ENCODE peak calls at places on chromosome 20, in seven cellular contexts. G, O, E, L, N, X and I are unnamed samples.

GRCh38 chr20:43658068-43658722 is 8.7 kb upstream of the MYBL2 start:
- DNase-seq in G (peak), O (no peak), E (peak), L (peak), N (no peak), X (no peak), I (no peak)

GRCh38 chr20:51419236-51419635 is 123.3 kb downstream of the NFATC2 start:
- DNase-seq in G (no peak), O (no peak), E (no peak), L (no peak), N (no peak), X (no peak), I (no peak)

GRCh38 chr20:25510721-25511120 is 74.6 kb downstream of the NINL start:
- DNase-seq in G (no peak), O (no peak), E (no peak), L (no peak), N (no peak), X (no peak), I (no peak)

GRCh38 chr20:33660035-33660684 is 2.0 kb upstream of the C20orf144 start:
- DNase-seq in G (no peak), O (no peak), E (no peak), L (no peak), N (no peak), X (no peak), I (no peak)

GRCh38 chr20:62813588-62813987 is 3.3 kb upstream of the COL9A3 start:
- DNase-seq in G (no peak), O (no peak), E (no peak), L (no peak), N (no peak), X (no peak), I (no peak)

GRCh38 chr20:23546435-23547144 is 21.7 kb downstream of the CST9L start:
- DNase-seq in G (no peak), O (no peak), E (no peak), L (no peak), N (no peak), X (no peak), I (no peak)

GRCh38 chr20:64160118-64160517 is 4.1 kb upstream of the MYT1 start:
- DNase-seq in G (no peak), O (no peak), E (peak), L (no peak), N (no peak), X (no peak), I (no peak)

GRCh38 chr20:48926816-48927215 is 5.3 kb downstream of the ARFGEF2 start:
- DNase-seq in G (no peak), O (no peak), E (no peak), L (no peak), N (no peak), X (no peak), I (no peak)

GRCh38 chr20:13331536-13331935 is 110.5 kb downstream of the ISM1 start:
- DNase-seq in G (no peak), O (no peak), E (no peak), L (no peak), N (no peak), X (no peak), I (no peak)

GRCh38 chr20:57767456-57767855 is 57.6 kb upstream of the PMEPA1 start:
- DNase-seq in G (no peak), O (no peak), E (no peak), L (no peak), N (no peak), X (no peak), I (no peak)

GRCh38 chr20:49646126-49646525 is 67.6 kb downstream of the B4GALT5 start:
- DNase-seq in G (peak), O (no peak), E (no peak), L (no peak), N (peak), X (peak), I (no peak)

GRCh38 chr20:19048898-19049889 is 163.2 kb upstream of the SLC24A3 start:
- DNase-seq in G (no peak), O (no peak), E (no peak), L (no peak), N (no peak), X (no peak), I (no peak)

GRCh38 chr20:38932457-38933120 is 6.4 kb downstream of the FAM83D start:
- DNase-seq in G (no peak), O (no peak), E (no peak), L (no peak), N (peak), X (peak), I (peak)

GRCh38 chr20:13788167-13788834 is 3.5 kb downstream of the NDUFAF5 start:
- DNase-seq in G (no peak), O (no peak), E (peak), L (peak), N (no peak), X (peak), I (peak)

GRCh38 chr20:57507477-57507876 is 17.5 kb downstream of the CTCFL start:
- DNase-seq in G (no peak), O (no peak), E (peak), L (no peak), N (no peak), X (no peak), I (no peak)

GRCh38 chr20:63167026-63167917 is 48.7 kb downstream of the YTHDF1 start:
- DNase-seq in G (no peak), O (no peak), E (peak), L (no peak), N (no peak), X (no peak), I (no peak)

GRCh38 chr20:11394145-11394833 is 523.4 kb upstream of the BTBD3 start:
- DNase-seq in G (no peak), O (no peak), E (no peak), L (no peak), N (peak), X (peak), I (no peak)

GRCh38 chr20:44231193-44231592 is 15.9 kb upstream of the GDAP1L1 start:
- DNase-seq in G (no peak), O (no peak), E (no peak), L (peak), N (no peak), X (no peak), I (no peak)

GRCh38 chr20:22577515-22578220 is 6.7 kb downstream of the FOXA2 start:
- DNase-seq in G (no peak), O (no peak), E (no peak), L (no peak), N (no peak), X (no peak), I (no peak)

GRCh38 chr20:61771805-61772350 is 293.8 kb downstream of the TAF4 start:
- DNase-seq in G (no peak), O (no peak), E (no peak), L (no peak), N (no peak), X (no peak), I (no peak)

GRCh38 chr20:50516935-50517816 is 7.0 kb downstream of the PTPN1 start:
- DNase-seq in G (no peak), O (no peak), E (no peak), L (no peak), N (no peak), X (no peak), I (no peak)

GRCh38 chr20:64245746-64246595 is 9.6 kb upstream of the PCMTD2 start:
- DNase-seq in G (no peak), O (no peak), E (no peak), L (no peak), N (no peak), X (no peak), I (no peak)

GRCh38 chr20:44970243-44970757 is 4.0 kb downstream of the STK4 start:
- DNase-seq in G (no peak), O (peak), E (no peak), L (no peak), N (no peak), X (no peak), I (no peak)

GRCh38 chr20:43189614-43190331 is at the start of gene PTPRT:
- DNase-seq in G (no peak), O (no peak), E (no peak), L (no peak), N (no peak), X (no peak), I (no peak)

GRCh38 chr20:25309395-25310267 is 61.7 kb downstream of the PYGB start:
- DNase-seq in G (peak), O (no peak), E (peak), L (peak), N (peak), X (peak), I (peak)

GRCh38 chr20:51378171-51378928 is 164.2 kb downstream of the NFATC2 start:
- DNase-seq in G (no peak), O (no peak), E (no peak), L (no peak), N (no peak), X (no peak), I (no peak)

GRCh38 chr20:50197463-50197862 is 6.8 kb downstream of the CEBPB start:
- DNase-seq in G (no peak), O (no peak), E (no peak), L (no peak), N (no peak), X (no peak), I (no peak)

GRCh38 chr20:16539280-16539679 is 34.0 kb downstream of the KIF16B start:
- DNase-seq in G (no peak), O (no peak), E (no peak), L (no peak), N (no peak), X (peak), I (no peak)

GRCh38 chr20:61450549-61450948 is 198.5 kb downstream of the CDH4 start:
- DNase-seq in G (no peak), O (no peak), E (no peak), L (no peak), N (no peak), X (no peak), I (no peak)

GRCh38 chr20:33914871-33915270 is 78.8 kb upstream of the RALY start:
- DNase-seq in G (no peak), O (no peak), E (no peak), L (peak), N (no peak), X (peak), I (no peak)

GRCh38 chr20:10634683-10635411 is 39.0 kb downstream of the JAG1 start:
- DNase-seq in G (peak), O (no peak), E (no peak), L (no peak), N (peak), X (no peak), I (peak)